ENCODE peak calls at places on chromosomes 3 and 15, in four cellular contexts. One of them, this sample, is unnamed.

GRCh38 chr3:40340541-40341170 is 31.1 kb downstream of the EIF1B start:
- DNase-seq in GM12892: no peak
- DNase-seq in SK-N-SH: peak
- DNase-seq in GM12891: no peak
- DNase-seq in this sample: no peak

GRCh38 chr3:95280711-95281352 is 1218.0 kb downstream of the NSUN3 start:
- DNase-seq in GM12892: no peak
- DNase-seq in GM12891: no peak
- DNase-seq in SK-N-SH: no peak
- DNase-seq in this sample: no peak

GRCh38 chr3:16908878-16909277 is 24.1 kb downstream of the PLCL2 start:
- DNase-seq in GM12892: no peak
- DNase-seq in SK-N-SH: no peak
- DNase-seq in GM12891: no peak
- DNase-seq in this sample: no peak

GRCh38 chr3:47496892-47497291 is 16.6 kb downstream of the ELP6 start:
- DNase-seq in GM12892: no peak
- DNase-seq in GM12891: no peak
- DNase-seq in SK-N-SH: no peak
- DNase-seq in this sample: no peak

GRCh38 chr3:32644380-32644779 is 40.6 kb upstream of the CNOT10 start:
- DNase-seq in GM12892: no peak
- DNase-seq in SK-N-SH: no peak
- DNase-seq in GM12891: no peak
- DNase-seq in this sample: no peak

GRCh38 chr3:47974974-47975470 is 41.2 kb downstream of the MAP4 start:
- DNase-seq in GM12892: no peak
- DNase-seq in SK-N-SH: no peak
- DNase-seq in GM12891: no peak
- DNase-seq in this sample: no peak

GRCh38 chr15:87349181-87349580 is 907.4 kb downstream of the NTRK3 start:
- DNase-seq in GM12892: no peak
- DNase-seq in GM12891: no peak
- DNase-seq in SK-N-SH: peak
- DNase-seq in this sample: no peak

GRCh38 chr15:35308802-35309201 is 223.7 kb upstream of the NANOGP8 start:
- DNase-seq in GM12892: no peak
- DNase-seq in GM12891: no peak
- DNase-seq in SK-N-SH: no peak
- DNase-seq in this sample: no peak

GRCh38 chr3:82208002-82208710 is 446.7 kb upstream of the GBE1 start:
- DNase-seq in GM12892: no peak
- DNase-seq in SK-N-SH: no peak
- DNase-seq in GM12891: no peak
- DNase-seq in this sample: no peak

GRCh38 chr3:15268033-15268631 is 62.1 kb downstream of the CAPN7 start:
- DNase-seq in GM12892: peak
- DNase-seq in GM12891: peak
- DNase-seq in SK-N-SH: peak
- DNase-seq in this sample: no peak

GRCh38 chr15:42144841-42145375 is 11.5 kb downstream of the PLA2G4F start:
- DNase-seq in GM12892: no peak
- DNase-seq in SK-N-SH: no peak
- DNase-seq in GM12891: no peak
- DNase-seq in this sample: no peak

GRCh38 chr3:136659253-136659652 is 92.9 kb downstream of the STAG1 start:
- DNase-seq in GM12892: no peak
- DNase-seq in SK-N-SH: peak
- DNase-seq in GM12891: no peak
- DNase-seq in this sample: no peak

GRCh38 chr3:188052229-188052965 is 101.6 kb upstream of the LPP start:
- DNase-seq in SK-N-SH: no peak
- DNase-seq in GM12891: no peak
- DNase-seq in GM12892: no peak
- DNase-seq in this sample: no peak

GRCh38 chr3:8856031-8856430 is 86.6 kb upstream of the OXTR start:
- DNase-seq in SK-N-SH: no peak
- DNase-seq in GM12891: no peak
- DNase-seq in GM12892: no peak
- DNase-seq in this sample: no peak

GRCh38 chr15:55786341-55786740 is 43.4 kb upstream of the PRTG start:
- DNase-seq in GM12892: no peak
- DNase-seq in GM12891: no peak
- DNase-seq in SK-N-SH: no peak
- DNase-seq in this sample: no peak

GRCh38 chr3:99248913-99249312 is 347.4 kb upstream of the DCBLD2 start:
- DNase-seq in GM12891: no peak
- DNase-seq in GM12892: no peak
- DNase-seq in SK-N-SH: no peak
- DNase-seq in this sample: no peak

GRCh38 chr3:163490119-163490518 is 1588.2 kb downstream of the SI start:
- DNase-seq in SK-N-SH: no peak
- DNase-seq in GM12892: no peak
- DNase-seq in GM12891: peak
- DNase-seq in this sample: no peak

GRCh38 chr3:97793415-97794019 is 28.3 kb upstream of the CRYBG3 start:
- DNase-seq in GM12892: no peak
- DNase-seq in GM12891: no peak
- DNase-seq in SK-N-SH: peak
- DNase-seq in this sample: peak

GRCh38 chr15:89412906-89413411 is 78.3 kb upstream of the POLG start:
- DNase-seq in SK-N-SH: no peak
- DNase-seq in GM12892: no peak
- DNase-seq in GM12891: no peak
- DNase-seq in this sample: no peak

GRCh38 chr15:68817304-68818087 is 3.2 kb downstream of the ANP32A start:
- DNase-seq in SK-N-SH: peak
- DNase-seq in GM12892: no peak
- DNase-seq in GM12891: no peak
- DNase-seq in this sample: no peak

GRCh38 chr3:55965776-55966175 is 478.7 kb upstream of the WNT5A start:
- DNase-seq in GM12892: no peak
- DNase-seq in SK-N-SH: no peak
- DNase-seq in GM12891: no peak
- DNase-seq in this sample: peak

GRCh38 chr3:105715372-105715771 is 153.4 kb downstream of the CBLB start:
- DNase-seq in GM12892: no peak
- DNase-seq in SK-N-SH: no peak
- DNase-seq in GM12891: no peak
- DNase-seq in this sample: no peak

GRCh38 chr3:126266291-126266840 is 86.0 kb upstream of the ALDH1L1 start:
- DNase-seq in SK-N-SH: no peak
- DNase-seq in GM12891: no peak
- DNase-seq in GM12892: no peak
- DNase-seq in this sample: no peak
- TF ChIP-seq TAF1 in SK-N-SH: no peak
- TF ChIP-seq TAF1 in GM12891: no peak
- TF ChIP-seq TAF1 in GM12892: no peak
- TF ChIP-seq TAF1 in this sample: no peak

DNA sequence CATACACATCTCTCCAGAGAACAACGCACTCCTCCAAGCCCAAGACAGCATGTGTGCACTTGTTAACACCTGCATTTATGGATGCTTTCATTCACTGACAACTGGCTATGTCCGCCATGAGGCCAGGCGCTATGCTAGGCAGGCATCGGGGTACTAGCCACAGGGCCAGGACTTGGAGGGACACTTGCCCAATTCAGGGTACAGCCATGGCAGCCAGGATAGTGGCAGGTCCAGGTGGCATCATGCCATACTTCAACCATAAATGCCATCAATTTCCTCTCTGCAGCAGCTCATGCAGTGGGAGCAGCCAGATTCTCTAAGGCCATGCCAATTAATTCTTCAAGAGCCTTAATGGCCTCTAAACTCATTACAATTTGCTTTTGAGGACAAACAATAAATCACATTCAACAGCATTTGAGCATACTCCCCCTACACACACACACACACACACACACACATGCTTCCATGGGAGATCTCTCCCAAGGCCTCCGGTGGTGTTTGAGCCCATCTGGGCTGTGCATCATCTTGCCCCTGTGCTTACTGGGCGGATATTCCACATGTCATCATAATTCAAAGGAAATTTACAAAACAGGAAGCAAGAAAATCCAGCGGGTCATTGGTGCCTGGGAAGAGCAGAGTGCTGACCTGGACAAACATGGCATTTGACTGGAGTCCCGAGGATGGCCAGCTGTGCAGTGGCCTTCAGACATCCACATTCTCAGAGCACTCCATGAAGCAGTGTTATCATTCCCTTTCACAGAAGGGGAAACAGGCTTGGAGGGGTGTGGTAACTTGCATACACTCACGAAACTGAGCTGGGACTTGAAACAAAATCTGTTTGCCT is 109.1 kb downstream of the IQSEC1 start:
- DNase-seq in GM12891: no peak
- DNase-seq in GM12892: no peak
- DNase-seq in SK-N-SH: no peak
- DNase-seq in this sample: no peak
- TF ChIP-seq TAF1 in GM12891: no peak
- TF ChIP-seq TAF1 in GM12892: no peak
- TF ChIP-seq TAF1 in SK-N-SH: no peak
- TF ChIP-seq TAF1 in this sample: no peak

GRCh38 chr15:77543159-77543882 is 89.4 kb downstream of the LINGO1 start:
- DNase-seq in GM12891: peak
- DNase-seq in SK-N-SH: peak
- DNase-seq in GM12892: peak
- DNase-seq in this sample: peak

GRCh38 chr15:77540346-77541060 is 92.2 kb downstream of the LINGO1 start:
- DNase-seq in GM12892: no peak
- DNase-seq in GM12891: no peak
- DNase-seq in SK-N-SH: no peak
- DNase-seq in this sample: no peak

GRCh38 chr15:77541421-77542181 is 91.1 kb downstream of the LINGO1 start:
- DNase-seq in GM12891: no peak
- DNase-seq in SK-N-SH: no peak
- DNase-seq in GM12892: no peak
- DNase-seq in this sample: no peak

GRCh38 chr15:77544162-77544561 is 88.5 kb downstream of the LINGO1 start:
- DNase-seq in GM12892: no peak
- DNase-seq in SK-N-SH: no peak
- DNase-seq in GM12891: no peak
- DNase-seq in this sample: no peak

GRCh38 chr15:77542491-77543001 is 90.2 kb downstream of the LINGO1 start:
- DNase-seq in SK-N-SH: no peak
- DNase-seq in GM12891: no peak
- DNase-seq in GM12892: no peak
- DNase-seq in this sample: no peak
- TF ChIP-seq TAF1 in SK-N-SH: no peak
- TF ChIP-seq TAF1 in GM12891: no peak
- TF ChIP-seq TAF1 in GM12892: no peak
- TF ChIP-seq TAF1 in this sample: no peak

DNA sequence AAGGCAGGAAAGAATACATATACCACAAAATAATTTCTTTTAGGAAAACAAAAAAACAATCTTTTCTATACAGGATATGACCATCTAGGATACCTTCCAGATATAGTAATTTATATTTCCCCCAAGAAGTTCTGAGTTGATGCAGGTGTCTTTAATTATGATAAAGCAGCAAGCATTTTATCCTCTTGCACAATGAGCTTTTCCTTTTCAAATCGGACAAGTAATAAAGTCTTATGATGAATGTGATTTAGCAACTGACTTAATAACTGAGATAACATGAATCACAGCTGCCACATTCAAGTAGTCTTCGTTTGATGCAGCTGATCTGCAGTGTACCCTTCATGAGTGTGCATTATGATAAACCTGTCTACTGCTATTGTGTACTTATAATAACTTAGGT is 260.2 kb upstream of the MRPL3 start:
- DNase-seq in SK-N-SH: no peak
- DNase-seq in GM12892: no peak
- DNase-seq in GM12891: no peak
- DNase-seq in this sample: no peak
- TF ChIP-seq TAF1 in SK-N-SH: no peak
- TF ChIP-seq TAF1 in GM12892: no peak
- TF ChIP-seq TAF1 in GM12891: no peak
- TF ChIP-seq TAF1 in this sample: no peak

DNA sequence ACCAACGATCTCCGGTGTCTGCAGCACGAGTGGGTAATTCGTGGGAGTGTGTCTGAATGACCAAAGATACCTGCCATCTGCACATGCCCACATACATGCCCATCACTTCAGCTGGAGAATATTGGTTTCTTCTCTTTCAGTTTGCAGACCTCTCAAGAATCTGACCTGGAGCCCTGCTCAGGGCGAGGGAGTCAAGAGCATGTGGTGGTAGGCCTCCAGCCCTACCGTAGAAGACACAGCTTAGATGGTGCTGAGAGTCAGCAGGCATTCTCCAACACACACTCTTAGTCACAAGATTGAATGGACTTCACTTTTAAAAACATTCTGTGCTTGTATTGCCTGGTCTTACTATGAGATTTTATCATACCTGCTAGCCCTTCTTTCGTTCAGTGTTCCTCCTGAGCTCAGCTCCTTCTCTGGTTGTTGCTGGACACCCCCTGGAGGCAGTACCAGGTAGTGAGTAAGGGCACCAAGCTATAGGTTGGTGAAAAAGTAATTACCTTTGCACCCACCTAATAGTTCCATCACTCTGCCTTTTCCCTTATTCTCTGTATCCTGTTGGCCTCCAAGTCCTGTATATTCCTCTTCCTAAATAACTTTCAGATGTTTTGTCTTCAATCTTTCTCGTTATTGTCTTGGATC is 252.0 kb downstream of the CACNA2D3 start:
- DNase-seq in SK-N-SH: peak
- DNase-seq in GM12891: peak
- DNase-seq in GM12892: peak
- DNase-seq in this sample: no peak
- TF ChIP-seq TAF1 in SK-N-SH: no peak
- TF ChIP-seq TAF1 in GM12891: no peak
- TF ChIP-seq TAF1 in GM12892: no peak
- TF ChIP-seq TAF1 in this sample: no peak

DNA sequence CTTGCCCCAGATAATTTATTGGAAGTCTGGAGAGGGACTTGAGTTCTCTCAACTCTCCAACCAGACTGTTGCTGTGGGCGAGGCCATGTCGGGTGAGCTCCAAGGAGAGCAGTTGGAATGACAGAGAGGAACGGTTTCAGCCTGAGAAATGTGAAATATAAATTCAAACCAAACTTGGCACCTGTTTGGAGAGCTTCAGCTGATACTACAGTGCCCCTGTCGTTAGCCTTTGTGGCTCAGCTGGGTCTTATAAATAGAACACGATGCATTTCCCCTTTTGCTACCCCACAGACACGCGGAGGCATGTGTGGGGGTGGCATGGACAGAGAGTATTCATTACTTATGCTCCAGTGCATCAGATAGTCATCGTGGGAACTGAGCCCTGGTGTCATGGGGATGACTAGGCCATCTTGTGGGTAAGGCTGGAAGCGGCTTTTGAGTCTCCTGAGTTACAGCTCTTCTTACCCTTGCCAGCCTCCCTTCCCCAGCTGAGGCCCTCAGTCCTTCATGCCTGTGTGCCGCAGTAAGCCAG is 15.6 kb downstream of the SMAD3 start:
- DNase-seq in SK-N-SH: no peak
- DNase-seq in GM12892: no peak
- DNase-seq in GM12891: peak
- DNase-seq in this sample: peak
- TF ChIP-seq TAF1 in SK-N-SH: no peak
- TF ChIP-seq TAF1 in GM12892: no peak
- TF ChIP-seq TAF1 in GM12891: no peak
- TF ChIP-seq TAF1 in this sample: no peak